ENCODE peak calls at places on chromosomes 7 and 10, in ten cellular contexts. I, Y, D, G, N, B, Z, C, V and S are unnamed samples.

GRCh38 chr10:133089461-133089800 is 1.7 kb downstream of the ADGRA1 start:
- DNase-seq in I (no peak), Y (no peak), D (no peak), G (no peak), N (no peak), B (no peak), Z (no peak), C (no peak), V (no peak), S (no peak)

GRCh38 chr10:29820890-29821398 is 186.2 kb upstream of the SVIL start:
- DNase-seq in I (no peak), Y (no peak), D (no peak), G (no peak), N (no peak), B (no peak), Z (no peak), C (no peak), V (no peak), S (no peak)

GRCh38 chr7:37495574-37496184 is 47.0 kb upstream of the ELMO1 start:
- DNase-seq in I (no peak), Y (no peak), D (peak; percentile 48), G (peak; percentile 9), N (no peak), B (peak; percentile 47), Z (peak; percentile 1), C (no peak), V (no peak), S (peak; percentile 55)

GRCh38 chr10:91197044-91197651 is 23.3 kb upstream of the PCGF5 start:
- DNase-seq in I (no peak), Y (no peak), D (no peak), G (no peak), N (no peak), B (peak; percentile 40), Z (no peak), C (no peak), V (no peak), S (no peak)

GRCh38 chr10:125017547-125018298 is 75.8 kb downstream of the ZRANB1 start:
- DNase-seq in I (no peak), Y (no peak), D (no peak), G (no peak), N (no peak), B (no peak), Z (no peak), C (no peak), V (no peak), S (no peak)

GRCh38 chr7:126368-126767 is 66.0 kb upstream of the FAM20C start:
- DNase-seq in I (no peak), Y (no peak), D (no peak), G (no peak), N (no peak), B (no peak), Z (no peak), C (no peak), V (no peak), S (no peak)

GRCh38 chr10:29804025-29804852 is 169.5 kb upstream of the SVIL start:
- DNase-seq in I (no peak), Y (no peak), D (no peak), G (no peak), N (peak; percentile 48), B (peak; percentile 94), Z (peak; percentile 95), C (no peak), V (no peak), S (no peak)

GRCh38 chr10:69232252-69232651 is 12.1 kb downstream of the HKDC1 start:
- DNase-seq in I (no peak), Y (no peak), D (no peak), G (no peak), N (no peak), B (peak; percentile 67), Z (peak; percentile 92), C (no peak), V (no peak), S (no peak)

GRCh38 chr7:148050492-148051158 is 539.9 kb upstream of the C7orf33 start:
- DNase-seq in I (no peak), Y (no peak), D (no peak), G (no peak), N (no peak), B (no peak), Z (no peak), C (no peak), V (no peak), S (no peak)

GRCh38 chr7:111159426-111159825 is 68.5 kb downstream of the LRRN3 start:
- DNase-seq in I (no peak), Y (no peak), D (no peak), G (no peak), N (no peak), B (peak; percentile 61), Z (peak; percentile 59), C (no peak), V (no peak), S (no peak)

GRCh38 chr10:3421537-3422257 is 249.1 kb upstream of the PITRM1 start:
- DNase-seq in I (no peak), Y (no peak), D (no peak), G (no peak), N (no peak), B (no peak), Z (no peak), C (no peak), V (no peak), S (no peak)

GRCh38 chr10:124061030-124061429 is 32.4 kb downstream of the CHST15 start:
- DNase-seq in I (no peak), Y (no peak), D (no peak), G (no peak), N (no peak), B (no peak), Z (no peak), C (no peak), V (no peak), S (no peak)

GRCh38 chr7:12327922-12328321 is 75.7 kb downstream of the VWDE start:
- DNase-seq in I (no peak), Y (no peak), D (no peak), G (no peak), N (no peak), B (no peak), Z (no peak), C (no peak), V (no peak), S (no peak)

GRCh38 chr10:35912615-35913170 is 270.6 kb upstream of the FZD8 start:
- DNase-seq in I (no peak), Y (no peak), D (no peak), G (no peak), N (no peak), B (peak; percentile 88), Z (peak; percentile 53), C (no peak), V (no peak), S (no peak)

GRCh38 chr10:75685187-75685586 is 253.8 kb downstream of the LRMDA start:
- DNase-seq in I (no peak), Y (no peak), D (no peak), G (no peak), N (no peak), B (no peak), Z (no peak), C (no peak), V (no peak), S (no peak)

GRCh38 chr10:61973169-61973568 is 71.7 kb downstream of the ARID5B start:
- DNase-seq in I (no peak), Y (no peak), D (no peak), G (no peak), N (no peak), B (peak; percentile 46), Z (peak; percentile 18), C (no peak), V (no peak), S (no peak)

GRCh38 chr10:117339569-117339968 is 35.7 kb downstream of the PDZD8 start:
- DNase-seq in I (no peak), Y (no peak), D (no peak), G (no peak), N (no peak), B (peak; percentile 59), Z (no peak), C (no peak), V (no peak), S (no peak)

GRCh38 chr7:44750921-44751571 is 2.4 kb downstream of the ZMIZ2 start:
- DNase-seq in I (no peak), Y (peak; percentile 50), D (peak; percentile 84), G (no peak), N (peak; percentile 66), B (no peak), Z (peak; percentile 24), C (peak; percentile 13), V (no peak), S (peak; percentile 84)

GRCh38 chr10:128466831-128467371 is 340.7 kb upstream of the MKI67 start:
- DNase-seq in I (no peak), Y (no peak), D (no peak), G (no peak), N (no peak), B (no peak), Z (no peak), C (no peak), V (no peak), S (no peak)

GRCh38 chr10:554182-554848 is 135.2 kb downstream of the DIP2C start:
- DNase-seq in I (no peak), Y (no peak), D (no peak), G (no peak), N (no peak), B (peak; percentile 48), Z (peak; percentile 14), C (no peak), V (no peak), S (no peak)

GRCh38 chr10:105800626-105801025 is 1159.5 kb downstream of the SORCS3 start:
- DNase-seq in I (no peak), Y (no peak), D (no peak), G (no peak), N (no peak), B (no peak), Z (no peak), C (no peak), V (no peak), S (no peak)

GRCh38 chr10:97069576-97070362 is 116.0 kb downstream of the SLIT1 start:
- DNase-seq in I (no peak), Y (no peak), D (no peak), G (no peak), N (peak; percentile 66), B (peak; percentile 49), Z (peak; percentile 14), C (no peak), V (no peak), S (no peak)

GRCh38 chr10:117804470-117805011 is 242.2 kb downstream of the RAB11FIP2 start:
- DNase-seq in I (no peak), Y (no peak), D (no peak), G (no peak), N (no peak), B (no peak), Z (no peak), C (no peak), V (no peak), S (no peak)

GRCh38 chr10:70648427-70648826 is 23.9 kb upstream of the ADAMTS14 start:
- DNase-seq in I (no peak), Y (no peak), D (no peak), G (no peak), N (no peak), B (peak; percentile 53), Z (no peak), C (no peak), V (no peak), S (no peak)

GRCh38 chr10:98852686-98853085 is 383.0 kb downstream of the HPSE2 start:
- DNase-seq in I (no peak), Y (no peak), D (no peak), G (no peak), N (no peak), B (peak; percentile 1), Z (no peak), C (no peak), V (no peak), S (no peak)

GRCh38 chr10:72375585-72375984 is 20.9 kb upstream of the DNAJB12 start:
- DNase-seq in I (no peak), Y (no peak), D (peak; percentile 37), G (no peak), N (no peak), B (no peak), Z (no peak), C (no peak), V (no peak), S (no peak)

GRCh38 chr7:105439174-105439893 is 50.6 kb upstream of the SRPK2 start:
- DNase-seq in I (no peak), Y (no peak), D (no peak), G (no peak), N (no peak), B (peak; percentile 68), Z (peak; percentile 95), C (no peak), V (no peak), S (no peak)

GRCh38 chr10:69876931-69877330 is 75.2 kb downstream of the COL13A1 start:
- DNase-seq in I (no peak), Y (no peak), D (no peak), G (no peak), N (no peak), B (no peak), Z (no peak), C (no peak), V (no peak), S (no peak)